ENCODE peak calls at places on chromosomes 13 and 19, in ten cellular contexts. N is thoracic aorta, X is fibroblast of lung, I is left ventricle myocardium inferior, B is uterus, K is cardiac muscle cell, W is left lung, M is ascending aorta, V is PC-9, C is mammary epithelial cell. T is an unnamed sample.

GRCh38 chr19:49488046-49488862 is 846 bp downstream of the RPL13A start:
- DNase-seq in N (no peak), X (no peak), I (no peak), B (no peak), K (no peak), W (no peak), M (no peak), V (no peak), C (no peak), T (no peak)

GRCh38 chr19:413756-414420 is 4.9 kb upstream of the C2CD4C start:
- DNase-seq in N (no peak), X (no peak), I (no peak), B (no peak), K (no peak), W (no peak), M (no peak), V (no peak), C (no peak), T (no peak)

GRCh38 chr13:109971006-109971744 is 184.8 kb upstream of the IRS2 start:
- DNase-seq in N (no peak), X (no peak), I (peak), B (no peak), K (no peak), W (no peak), M (no peak), V (no peak), C (no peak), T (no peak)

GRCh38 chr19:19034204-19034624 is 811 bp downstream of the ARMC6 start:
- DNase-seq in N (no peak), X (peak), I (no peak), B (no peak), K (peak), W (peak), M (peak), V (peak), C (peak), T (no peak)

GRCh38 chr13:101514695-101515275 is 62.3 kb downstream of the ITGBL1 start:
- DNase-seq in N (no peak), X (peak), I (no peak), B (no peak), K (peak), W (no peak), M (no peak), V (peak), C (peak), T (peak)

GRCh38 chr13:67120872-67121531 is 109.1 kb downstream of the PCDH9 start:
- DNase-seq in N (no peak), X (peak), I (no peak), B (no peak), K (no peak), W (no peak), M (no peak), V (no peak), C (peak), T (peak)

GRCh38 chr13:19836472-19836871 is 27.0 kb downstream of the ZMYM5 start:
- DNase-seq in N (no peak), X (peak), I (no peak), B (no peak), K (no peak), W (no peak), M (no peak), V (peak), C (peak), T (no peak)

GRCh38 chr13:107203146-107203847 is 635.4 kb upstream of the ARGLU1 start:
- DNase-seq in N (no peak), X (peak), I (no peak), B (no peak), K (peak), W (peak), M (no peak), V (no peak), C (no peak), T (no peak)

GRCh38 chr13:39415003-39415402 is 188.0 kb downstream of the LHFPL6 start:
- DNase-seq in N (no peak), X (peak), I (no peak), B (peak), K (no peak), W (no peak), M (no peak), V (peak), C (no peak), T (no peak)

GRCh38 chr13:36445278-36445677 is 13.0 kb downstream of the CCNA1 start:
- DNase-seq in N (no peak), X (no peak), I (no peak), B (no peak), K (no peak), W (no peak), M (no peak), V (no peak), C (no peak), T (no peak)

GRCh38 chr13:50645092-50645491 is 198.4 kb downstream of the DLEU7 start:
- DNase-seq in N (no peak), X (no peak), I (no peak), B (no peak), K (no peak), W (no peak), M (no peak), V (peak), C (peak), T (no peak)

GRCh38 chr13:83065136-83065535 is 817.1 kb downstream of the SLITRK1 start:
- DNase-seq in N (peak), X (peak), I (no peak), B (peak), K (no peak), W (no peak), M (peak), V (no peak), C (peak), T (no peak)

GRCh38 chr13:80038371-80038770 is 302.6 kb downstream of the SPRY2 start:
- DNase-seq in N (no peak), X (no peak), I (no peak), B (no peak), K (no peak), W (no peak), M (no peak), V (no peak), C (no peak), T (no peak)

GRCh38 chr13:107730835-107731234 is 484.5 kb downstream of the LIG4 start:
- DNase-seq in N (no peak), X (peak), I (no peak), B (no peak), K (no peak), W (no peak), M (no peak), V (peak), C (no peak), T (peak)

GRCh38 chr13:28574617-28575142 is 79.8 kb upstream of the FLT1 start:
- DNase-seq in N (no peak), X (peak), I (no peak), B (no peak), K (no peak), W (no peak), M (peak), V (peak), C (peak), T (peak)

GRCh38 chr19:31270897-31271568 is 78.2 kb downstream of the TSHZ3 start:
- DNase-seq in N (no peak), X (peak), I (no peak), B (peak), K (no peak), W (no peak), M (peak), V (no peak), C (no peak), T (peak)

GRCh38 chr19:47719047-47719885 is 6.0 kb downstream of the EHD2 start:
- DNase-seq in N (peak), X (peak), I (peak), B (peak), K (peak), W (peak), M (peak), V (no peak), C (peak), T (peak)

GRCh38 chr19:531009-531752 is 379 bp upstream of the CDC34 start:
- DNase-seq in N (no peak), X (peak), I (peak), B (peak), K (peak), W (peak), M (peak), V (peak), C (peak), T (peak)

GRCh38 chr19:1261863-1262686 is 7.1 kb upstream of the CIRBP start:
- DNase-seq in N (peak), X (no peak), I (peak), B (peak), K (no peak), W (peak), M (peak), V (peak), C (no peak), T (no peak)

GRCh38 chr19:57434386-57435061 is 601 bp upstream of the ZNF749 start:
- DNase-seq in N (no peak), X (no peak), I (no peak), B (no peak), K (no peak), W (no peak), M (no peak), V (no peak), C (no peak), T (no peak)

GRCh38 chr19:40605201-40605971 is 4.2 kb downstream of the LTBP4 start:
- DNase-seq in N (no peak), X (peak), I (peak), B (peak), K (peak), W (peak), M (peak), V (peak), C (peak), T (no peak)

GRCh38 chr13:49560270-49561063 is 24.9 kb downstream of the RCBTB1 start:
- DNase-seq in N (no peak), X (peak), I (no peak), B (no peak), K (peak), W (no peak), M (no peak), V (no peak), C (peak), T (peak)

GRCh38 chr13:101489635-101490034 is 37.2 kb downstream of the ITGBL1 start:
- DNase-seq in N (no peak), X (no peak), I (no peak), B (no peak), K (no peak), W (no peak), M (no peak), V (peak), C (peak), T (no peak)

GRCh38 chr19:50485284-50485955 is 8.8 kb upstream of the GARIN5A start:
- DNase-seq in N (no peak), X (no peak), I (no peak), B (no peak), K (peak), W (peak), M (no peak), V (no peak), C (no peak), T (no peak)

GRCh38 chr13:23273498-23273897 is 92.7 kb downstream of the SGCG start:
- DNase-seq in N (no peak), X (no peak), I (no peak), B (no peak), K (no peak), W (no peak), M (no peak), V (no peak), C (no peak), T (no peak)

GRCh38 chr13:60146491-60146890 is 17.2 kb downstream of the DIAPH3 start:
- DNase-seq in N (no peak), X (peak), I (no peak), B (no peak), K (no peak), W (no peak), M (no peak), V (no peak), C (no peak), T (no peak)

GRCh38 chr13:37869506-37869755 is 141 bp downstream of the TRPC4 start:
- DNase-seq in N (no peak), X (no peak), I (no peak), B (no peak), K (peak), W (no peak), M (no peak), V (no peak), C (no peak), T (no peak)

GRCh38 chr13:48938308-48938943 is 37.3 kb upstream of the FNDC3A start:
- DNase-seq in N (no peak), X (no peak), I (no peak), B (no peak), K (no peak), W (no peak), M (no peak), V (no peak), C (no peak), T (no peak)

GRCh38 chr13:91719033-91719432 is 320.6 kb downstream of the GPC5 start:
- DNase-seq in N (no peak), X (peak), I (no peak), B (no peak), K (no peak), W (no peak), M (no peak), V (no peak), C (no peak), T (no peak)

GRCh38 chr19:38252935-38253691 is 3.1 kb downstream of the PPP1R14A start:
- DNase-seq in N (peak), X (peak), I (peak), B (peak), K (peak), W (no peak), M (peak), V (no peak), C (no peak), T (no peak)

GRCh38 chr19:44752816-44753618 is 4.5 kb downstream of the BCL3 start:
- DNase-seq in N (peak), X (peak), I (peak), B (peak), K (peak), W (peak), M (peak), V (peak), C (peak), T (peak)
- TF ChIP-seq CTCF in N (no peak), X (peak), I (peak), B (no peak), K (no peak), W (peak), M (no peak), V (no peak), C (no peak), T (no peak)

GRCh38 chr13:46134961-46135522 is 30.2 kb upstream of the CPB2 start:
- DNase-seq in N (no peak), X (peak), I (no peak), B (no peak), K (peak), W (no peak), M (no peak), V (peak), C (peak), T (no peak)
- H3K27ac ChIP-seq in N (no peak), X (no peak), I (no peak), B (no peak), K (peak), W (peak), M (no peak), V (peak), C (no peak), T (no peak)

DNA sequence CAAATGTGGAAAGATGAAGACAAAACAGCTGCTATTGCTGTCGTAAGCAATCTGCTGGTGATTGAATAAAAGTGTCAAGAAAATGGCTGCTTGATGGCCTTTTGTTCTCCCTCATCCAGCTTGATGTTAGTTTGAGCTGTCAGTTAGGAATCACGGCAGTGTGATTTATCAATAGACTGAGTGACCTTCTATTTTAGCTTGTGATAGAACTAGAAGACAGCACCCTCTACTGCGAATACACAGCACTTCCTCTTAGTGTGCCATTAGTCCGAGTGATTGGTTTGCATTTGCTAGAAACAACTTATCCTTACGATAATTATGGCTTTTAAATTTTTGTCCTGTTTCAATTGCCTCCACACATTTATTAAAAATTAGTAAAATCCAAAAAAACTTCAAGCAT is 76.2 kb downstream of the MZT1 start:
- DNase-seq in N (no peak), X (peak), I (no peak), B (no peak), K (peak), W (no peak), M (no peak), V (no peak), C (no peak), T (no peak)
- TF ChIP-seq CTCF in N (no peak), X (peak), I (peak), B (no peak), K (no peak), W (no peak), M (no peak), V (no peak), C (peak), T (peak)

DNA sequence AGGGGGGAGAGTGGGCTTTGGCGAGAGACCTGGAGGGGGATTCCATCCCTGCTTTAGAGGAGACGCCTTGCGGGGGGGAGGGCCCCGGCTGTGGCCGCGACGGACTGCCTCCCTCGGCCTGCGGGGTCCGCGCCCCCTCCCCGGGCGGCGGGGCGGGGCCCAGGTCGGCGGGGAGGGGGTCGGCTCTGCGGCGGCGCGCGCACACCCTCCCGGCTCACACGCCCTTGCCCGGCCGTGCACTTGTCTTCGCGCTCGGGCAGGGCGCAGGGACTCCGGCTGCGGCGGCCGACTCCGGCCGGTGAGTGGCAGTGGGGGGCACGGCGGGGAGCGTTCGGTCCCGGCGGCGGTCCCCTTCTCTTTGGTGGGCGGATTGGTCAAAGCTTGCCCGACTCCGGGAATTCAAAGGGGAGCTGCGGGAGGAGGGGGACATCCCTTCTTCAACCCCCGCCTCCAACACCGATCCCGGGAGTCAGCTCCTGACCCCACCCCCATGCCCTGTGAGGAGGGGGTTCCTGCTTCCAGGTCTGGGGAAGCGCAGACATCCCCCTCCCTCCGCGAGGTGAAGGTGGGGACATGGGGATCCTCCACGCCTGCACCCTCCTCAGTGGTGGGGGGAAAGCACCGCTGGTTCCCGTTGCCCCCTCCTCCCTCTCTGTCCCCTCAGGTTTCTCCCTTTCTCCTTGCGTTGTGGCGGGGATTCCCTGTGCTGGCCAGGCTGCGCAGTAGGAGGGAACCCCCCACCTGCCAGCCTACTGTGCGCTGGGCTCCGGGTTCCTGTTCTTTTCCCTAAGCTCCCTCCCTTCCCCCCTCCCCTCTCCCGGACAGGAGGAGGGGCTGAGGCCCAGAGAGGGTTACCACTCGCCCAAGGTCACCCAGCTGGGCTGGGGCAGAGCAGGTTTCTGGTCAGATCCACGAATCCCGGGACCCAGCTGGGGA is 14.6 kb upstream of the KCNN1 start:
- DNase-seq in N (no peak), X (no peak), I (no peak), B (no peak), K (peak), W (no peak), M (no peak), V (no peak), C (no peak), T (no peak)
- H3K27ac ChIP-seq in N (no peak), X (no peak), I (no peak), B (no peak), K (no peak), W (no peak), M (no peak), V (no peak), C (no peak), T (no peak)

GRCh38 chr19:7625763-7626372 is 3.5 kb downstream of the XAB2 start:
- DNase-seq in N (no peak), X (no peak), I (no peak), B (no peak), K (no peak), W (peak), M (no peak), V (no peak), C (no peak), T (no peak)
- TF ChIP-seq CTCF in N (no peak), X (no peak), I (no peak), B (no peak), K (no peak), W (no peak), M (no peak), V (no peak), C (no peak), T (no peak)

GRCh38 chr13:32153056-32153455 is 121.5 kb downstream of the FRY start:
- DNase-seq in N (no peak), X (peak), I (no peak), B (no peak), K (no peak), W (no peak), M (no peak), V (no peak), C (peak), T (peak)

GRCh38 chr13:32147193-32147592 is 115.6 kb downstream of the FRY start:
- DNase-seq in N (no peak), X (no peak), I (no peak), B (no peak), K (no peak), W (no peak), M (no peak), V (no peak), C (no peak), T (no peak)

GRCh38 chr13:32147976-32148375 is 116.4 kb downstream of the FRY start:
- DNase-seq in N (no peak), X (no peak), I (no peak), B (no peak), K (no peak), W (no peak), M (no peak), V (no peak), C (no peak), T (no peak)

GRCh38 chr13:32150239-32150638 is 118.7 kb downstream of the FRY start:
- DNase-seq in N (no peak), X (peak), I (no peak), B (peak), K (no peak), W (no peak), M (peak), V (no peak), C (no peak), T (no peak)

DNA sequence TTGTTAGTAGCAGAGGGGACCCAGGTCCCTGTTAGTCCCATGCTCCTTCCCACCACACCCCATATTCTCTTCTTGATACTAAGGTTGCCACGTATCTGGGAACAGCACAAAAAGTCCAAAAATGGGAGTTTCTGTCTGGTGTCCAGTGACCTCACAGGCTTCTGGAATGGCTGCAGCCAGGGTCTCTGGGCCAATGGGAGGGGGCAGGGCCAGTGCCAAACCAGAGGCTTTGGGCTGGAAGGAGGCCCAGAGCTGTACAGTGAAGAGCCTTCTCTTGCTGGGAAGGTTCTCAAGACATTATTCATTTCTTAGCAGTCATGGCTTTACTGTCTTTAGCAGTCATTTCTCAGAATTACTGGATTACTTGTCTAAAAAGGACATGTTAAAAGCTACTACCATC is 119.2 kb downstream of the FRY start:
- DNase-seq in N (no peak), X (peak), I (peak), B (peak), K (no peak), W (peak), M (peak), V (no peak), C (no peak), T (no peak)
- H3K27ac ChIP-seq in N (peak), X (no peak), I (peak), B (peak), K (no peak), W (no peak), M (peak), V (no peak), C (no peak), T (no peak)

GRCh38 chr13:26658972-26659371 is 101.5 kb downstream of the WASF3 start:
- DNase-seq in N (no peak), X (no peak), I (no peak), B (no peak), K (no peak), W (no peak), M (no peak), V (no peak), C (no peak), T (no peak)

GRCh38 chr13:26653842-26654241 is 96.4 kb downstream of the WASF3 start:
- DNase-seq in N (no peak), X (no peak), I (no peak), B (no peak), K (no peak), W (no peak), M (no peak), V (no peak), C (no peak), T (no peak)

GRCh38 chr13:26658491-26658890 is 101.0 kb downstream of the WASF3 start:
- DNase-seq in N (no peak), X (no peak), I (no peak), B (no peak), K (peak), W (no peak), M (no peak), V (no peak), C (no peak), T (no peak)

GRCh38 chr13:26660185-26660584 is 100.4 kb downstream of the GPR12 start:
- DNase-seq in N (no peak), X (no peak), I (no peak), B (no peak), K (no peak), W (peak), M (no peak), V (no peak), C (no peak), T (no peak)

GRCh38 chr13:26656919-26657318 is 99.4 kb downstream of the WASF3 start:
- DNase-seq in N (no peak), X (peak), I (no peak), B (no peak), K (peak), W (no peak), M (no peak), V (no peak), C (peak), T (peak)
- TF ChIP-seq CTCF in N (no peak), X (peak), I (peak), B (no peak), K (peak), W (no peak), M (no peak), V (no peak), C (no peak), T (peak)